ENCODE peak calls at places on chromosomes 11 and 22, in nine cellular contexts. G is HCT116, C is GM12892, W is HepG2, F is stomach, T is prostate gland, N is suprapubic skin, A is transverse colon, P is endothelial cell of umbilical vein. X is an unnamed sample.

GRCh38 chr11:66617148-66617814 is 851 bp downstream of the RBM14 start:
- DNase-seq in G (no peak), C (no peak), W (no peak), F (no peak), T (no peak), N (peak; percentile 91), A (no peak), P (no peak), X (no peak)

GRCh38 chr22:30542811-30543188 is 3.7 kb downstream of the SEC14L6 start:
- DNase-seq in G (no peak), C (no peak), W (no peak), F (no peak), T (no peak), N (no peak), A (no peak), P (no peak), X (no peak)

GRCh38 chr11:72239296-72239848 is 4.6 kb downstream of the PHOX2A start:
- DNase-seq in G (no peak), C (no peak), W (no peak), F (no peak), T (no peak), N (peak; percentile 84), A (peak; percentile 61), P (no peak), X (no peak)

GRCh38 chr11:19365743-19366410 is 125.1 kb upstream of the E2F8 start:
- DNase-seq in G (no peak), C (no peak), W (no peak), F (no peak), T (no peak), N (no peak), A (no peak), P (peak; percentile 53), X (no peak)

GRCh38 chr22:18157714-18158028 is 7.7 kb downstream of the USP18 start:
- DNase-seq in G (no peak), C (no peak), W (no peak), F (no peak), T (no peak), N (no peak), A (no peak), P (no peak), X (no peak)

GRCh38 chr11:33894402-33894754 is 2.5 kb upstream of the LMO2 start:
- DNase-seq in G (no peak), C (no peak), W (no peak), F (no peak), T (no peak), N (no peak), A (no peak), P (no peak), X (no peak)

GRCh38 chr11:66336234-66337102 is at the start of gene RIN1:
- DNase-seq in G (peak; percentile 82), C (peak; percentile 85), W (peak; percentile 89), F (peak; percentile 75), T (no peak), N (no peak), A (peak; percentile 71), P (peak; percentile 85), X (peak; percentile 90)

GRCh38 chr11:10255388-10256125 is 38.5 kb downstream of the SBF2 start:
- DNase-seq in G (no peak), C (no peak), W (no peak), F (no peak), T (no peak), N (no peak), A (no peak), P (peak; percentile 27), X (no peak)

DNA sequence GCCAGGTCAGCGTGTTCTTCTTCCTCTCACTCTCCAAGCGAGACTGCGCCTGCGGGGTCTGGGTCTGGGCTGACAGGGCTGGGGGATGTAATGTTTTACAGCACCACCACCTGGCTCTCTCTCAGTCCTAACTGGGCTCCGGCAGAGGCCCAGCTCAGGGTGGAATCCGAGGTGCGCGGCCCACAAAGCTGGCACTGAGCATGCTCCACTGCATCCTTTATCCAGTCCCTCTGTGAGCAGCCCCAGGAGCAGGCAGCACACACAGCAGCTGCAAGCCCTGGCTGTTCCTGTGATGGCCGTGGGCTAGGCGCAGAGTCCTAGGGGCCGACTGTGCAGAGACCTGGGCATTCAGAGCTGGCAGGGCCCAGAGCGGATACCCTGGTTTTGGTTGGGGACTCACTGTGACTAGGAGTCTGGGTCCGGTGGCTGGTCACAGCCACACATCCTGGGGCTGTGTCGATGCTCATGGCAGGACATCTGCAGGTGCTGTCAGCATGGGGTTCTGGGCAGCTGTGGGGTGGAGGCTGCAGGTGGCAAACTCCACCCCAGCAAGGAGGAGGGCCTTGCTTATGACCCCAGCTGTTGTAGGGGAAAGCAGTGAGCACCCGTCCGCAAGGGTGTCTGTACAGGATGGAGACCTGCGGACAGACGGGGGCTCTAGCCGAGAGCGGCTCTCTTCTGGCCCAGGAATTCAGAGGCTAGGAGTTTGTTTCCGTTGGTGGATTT is 4.0 kb downstream of the LRRC75B start:
- DNase-seq in G (no peak), C (no peak), W (no peak), F (no peak), T (no peak), N (no peak), A (no peak), P (no peak), X (no peak)
- TF ChIP-seq POLR2A in G (no peak), C (no peak), W (no peak), F (no peak), T (no peak), N (no peak), A (no peak), P (no peak), X (no peak)

GRCh38 chr11:117903505-117904382 is 25.5 kb downstream of the TMPRSS13 start:
- DNase-seq in G (no peak), C (no peak), W (no peak), F (no peak), T (no peak), N (peak; percentile 60), A (no peak), P (no peak), X (no peak)

GRCh38 chr11:117900144-117900651 is 23.7 kb upstream of the FXYD6 start:
- DNase-seq in G (no peak), C (no peak), W (no peak), F (no peak), T (no peak), N (peak; percentile 61), A (no peak), P (no peak), X (no peak)

GRCh38 chr11:117900720-117901440 is 24.4 kb upstream of the FXYD6 start:
- DNase-seq in G (no peak), C (no peak), W (no peak), F (no peak), T (no peak), N (peak; percentile 16), A (no peak), P (no peak), X (no peak)

GRCh38 chr11:117902001-117902855 is 25.8 kb upstream of the FXYD6 start:
- DNase-seq in G (no peak), C (no peak), W (no peak), F (no peak), T (no peak), N (peak; percentile 32), A (no peak), P (no peak), X (no peak)

DNA sequence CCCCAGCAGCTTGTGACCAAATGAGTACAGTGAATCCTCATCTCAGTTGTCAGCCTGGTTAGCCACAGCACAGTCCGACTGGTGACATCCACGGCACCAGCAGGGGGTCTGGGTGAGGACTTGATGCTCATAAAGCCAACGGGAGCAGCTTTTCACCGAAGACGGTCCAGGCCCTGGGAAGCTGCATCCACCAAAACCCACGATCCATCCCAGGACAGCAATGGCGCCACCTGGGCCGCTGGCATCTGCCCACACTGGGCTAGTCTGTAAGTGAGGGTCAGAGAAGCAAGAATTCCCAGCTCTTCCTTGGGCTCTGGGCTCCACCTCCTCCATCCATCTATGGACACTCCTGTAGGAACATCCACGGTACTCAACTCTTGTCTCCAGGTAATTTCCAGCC is 25.1 kb upstream of the FXYD6 start:
- DNase-seq in G (no peak), C (no peak), W (no peak), F (no peak), T (no peak), N (peak; percentile 56), A (no peak), P (no peak), X (no peak)
- TF ChIP-seq POLR2AphosphoS5 in G (no peak), C (no peak), W (no peak), F (no peak), T (no peak), N (no peak), A (no peak), P (no peak), X (no peak)

DNA sequence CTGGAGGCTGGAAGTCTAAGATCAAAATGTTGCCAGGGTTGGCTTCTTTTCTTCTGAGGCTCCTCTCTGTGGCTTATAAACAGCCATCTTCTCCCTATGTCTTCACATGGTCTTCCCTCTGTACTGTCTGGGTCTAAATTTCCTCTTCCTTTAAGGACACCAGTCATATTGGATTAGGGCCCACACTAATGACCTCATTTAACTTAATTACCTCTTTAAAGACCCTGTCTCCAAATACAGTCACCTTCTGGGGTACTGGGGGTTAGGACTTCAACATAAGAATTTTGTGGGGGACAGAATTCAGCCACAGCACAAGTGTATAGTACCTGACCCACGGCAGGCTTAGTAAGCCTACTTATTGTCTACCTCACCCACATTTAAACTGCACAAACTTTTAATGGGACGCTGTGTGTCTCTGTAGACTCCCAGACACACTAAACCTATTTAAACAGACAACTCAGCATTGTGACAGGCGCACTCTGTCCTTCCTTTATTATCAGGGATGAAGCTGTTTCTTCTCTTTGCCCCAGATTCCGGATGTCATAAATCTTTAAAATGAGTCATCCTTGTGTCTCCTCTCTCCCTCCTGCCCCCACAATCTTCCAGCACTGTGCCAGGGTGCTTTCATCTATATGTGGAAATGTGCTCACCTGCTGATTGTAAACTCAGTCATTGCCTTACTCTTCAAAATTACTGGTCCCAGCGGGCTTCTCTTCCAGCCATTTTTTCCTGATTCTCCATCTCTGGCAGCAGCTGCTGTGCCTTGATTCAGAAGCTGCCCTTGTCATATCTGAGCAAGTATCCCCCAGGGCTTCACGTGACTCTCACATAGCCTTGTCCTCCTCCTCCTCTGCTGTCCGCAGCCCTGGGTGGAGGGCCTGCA is 5.4 kb upstream of the MAPK8IP1 start:
- DNase-seq in G (no peak), C (no peak), W (no peak), F (no peak), T (no peak), N (no peak), A (no peak), P (no peak), X (no peak)
- TF ChIP-seq POLR2A in G (no peak), C (no peak), W (no peak), F (no peak), T (no peak), N (no peak), A (no peak), P (no peak), X (no peak)

GRCh38 chr11:68948948-68949347 is 31.8 kb downstream of the MRGPRD start:
- DNase-seq in G (no peak), C (no peak), W (no peak), F (no peak), T (no peak), N (no peak), A (no peak), P (no peak), X (no peak)

GRCh38 chr11:68950268-68950667 is 30.5 kb downstream of the MRGPRD start:
- DNase-seq in G (peak; percentile 15), C (no peak), W (no peak), F (no peak), T (no peak), N (no peak), A (no peak), P (peak; percentile 19), X (peak; percentile 56)

GRCh38 chr11:68948496-68948895 is 32.3 kb downstream of the MRGPRD start:
- DNase-seq in G (no peak), C (no peak), W (no peak), F (no peak), T (no peak), N (no peak), A (no peak), P (no peak), X (no peak)

GRCh38 chr11:68947151-68947550 is 33.6 kb downstream of the MRGPRD start:
- DNase-seq in G (no peak), C (no peak), W (no peak), F (no peak), T (no peak), N (no peak), A (no peak), P (no peak), X (no peak)

DNA sequence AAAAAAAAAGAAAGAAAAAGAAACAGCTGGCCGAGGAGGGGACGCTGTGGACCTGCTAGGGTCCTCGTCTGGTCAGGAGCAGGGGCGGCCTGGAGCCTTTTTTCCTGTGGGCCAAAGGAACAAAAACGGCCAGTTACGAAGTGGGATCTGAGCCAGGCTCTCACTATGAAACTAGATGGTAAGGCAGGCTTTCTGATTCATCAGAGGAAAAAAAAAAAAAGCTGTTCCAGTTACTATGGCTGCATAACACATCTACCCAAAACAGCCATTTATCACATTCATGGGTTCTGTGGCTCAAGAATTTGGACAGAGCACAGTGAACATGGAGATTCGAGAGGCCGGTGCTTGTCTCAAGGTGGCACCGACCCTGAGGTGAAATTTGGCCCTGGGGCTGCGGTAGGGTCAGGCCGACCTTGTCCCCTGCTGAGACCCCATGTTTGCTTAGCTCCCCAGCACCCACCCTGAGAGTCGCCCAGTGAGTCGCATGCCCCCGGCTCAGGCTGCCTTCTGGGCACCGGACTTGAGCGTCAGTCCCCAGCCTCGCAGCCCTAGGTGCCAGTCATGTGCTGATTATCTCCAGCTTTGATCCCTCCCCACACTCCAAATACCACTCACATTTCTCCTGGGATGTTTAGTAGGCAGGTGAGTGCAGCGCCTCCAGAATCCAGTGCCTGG is 34.2 kb downstream of the MRGPRD start:
- DNase-seq in G (no peak), C (no peak), W (no peak), F (no peak), T (no peak), N (no peak), A (no peak), P (peak; percentile 53), X (no peak)
- TF ChIP-seq POLR2AphosphoS5 in G (no peak), C (no peak), W (no peak), F (no peak), T (no peak), N (no peak), A (peak; percentile 59), P (no peak), X (no peak)

X was measured in GM12891.